ENCODE peak calls at places on chromosome 7, in four cellular contexts. Y is WTC11, B is K562, E is GM12878. S is an unnamed sample.

GRCh38 chr7:159070422-159071148 is 74.1 kb downstream of the VIPR2 start:
- DNase-seq in Y (no peak), E (no peak), B (no peak), S (no peak)

GRCh38 chr7:102431617-102432298 is 1.6 kb upstream of the ORAI2 start:
- DNase-seq in E (no peak), Y (no peak), B (peak; percentile 29), S (no peak)

GRCh38 chr7:157737151-157738063 is 400.6 kb downstream of the DNAJB6 start:
- DNase-seq in E (no peak), B (no peak), Y (no peak), S (no peak)

GRCh38 chr7:152313879-152314604 is 121.8 kb downstream of the KMT2C start:
- DNase-seq in B (peak; percentile 74), Y (no peak), E (no peak), S (peak; percentile 55)

GRCh38 chr7:1999278-1999984 is 233.3 kb downstream of the MAD1L1 start:
- DNase-seq in E (no peak), B (no peak), Y (no peak), S (no peak)

GRCh38 chr7:145031162-145031561 is 195.3 kb upstream of the TPK1 start:
- DNase-seq in Y (no peak), E (no peak), B (no peak), S (no peak)

GRCh38 chr7:41247128-41247865 is 455.6 kb downstream of the INHBA start:
- DNase-seq in E (no peak), Y (no peak), B (no peak), S (no peak)

GRCh38 chr7:11895352-11895751 is 63.4 kb upstream of the THSD7A start:
- DNase-seq in Y (no peak), E (no peak), B (no peak), S (peak; percentile 6)

GRCh38 chr7:25759281-25759680 is 392.7 kb upstream of the NFE2L3 start:
- DNase-seq in E (no peak), Y (no peak), B (no peak), S (no peak)

GRCh38 chr7:18457832-18458231 is 37.7 kb upstream of the HDAC9 start:
- DNase-seq in B (no peak), E (no peak), Y (no peak), S (no peak)

GRCh38 chr7:150399861-150400778 is 21.0 kb downstream of the ZNF775 start:
- DNase-seq in B (peak; percentile 79), Y (peak; percentile 10), E (no peak), S (peak; percentile 72)

GRCh38 chr7:102321351-102322201 is 34.7 kb downstream of the SPDYE6 start:
- DNase-seq in Y (peak; percentile 74), E (no peak), B (peak; percentile 56), S (peak; percentile 46)

GRCh38 chr7:361680-362415 is 71.9 kb downstream of the FOXL3 start:
- DNase-seq in B (no peak), Y (no peak), E (no peak), S (no peak)

GRCh38 chr7:7739718-7740355 is 21.4 kb upstream of the RPA3 start:
- DNase-seq in E (no peak), B (no peak), Y (no peak), S (no peak)

GRCh38 chr7:42237891-42238531 is 1.0 kb upstream of the GLI3 start:
- DNase-seq in B (peak; percentile 26), Y (peak; percentile 79), E (no peak), S (no peak)

GRCh38 chr7:143205560-143206293 is 16.1 kb upstream of the TAS2R40 start:
- DNase-seq in E (peak; percentile 47), Y (no peak), B (no peak), S (no peak)

GRCh38 chr7:23315366-23315765 is 16.2 kb downstream of the MALSU1 start:
- DNase-seq in B (no peak), Y (no peak), E (no peak), S (no peak)

GRCh38 chr7:100013328-100013676 is 2.1 kb upstream of the ZKSCAN1 start:
- DNase-seq in Y (no peak), E (no peak), B (no peak), S (no peak)
- TF ChIP-seq USF1 in Y (no peak), E (no peak), B (no peak), S (no peak)

GRCh38 chr7:94351703-94352102 is 43.0 kb upstream of the COL1A2 start:
- DNase-seq in B (no peak), Y (no peak), E (no peak), S (no peak)

GRCh38 chr7:94348142-94348541 is 46.6 kb upstream of the COL1A2 start:
- DNase-seq in Y (no peak), E (no peak), B (no peak), S (peak; percentile 34)

GRCh38 chr7:94354950-94355349 is 39.7 kb upstream of the COL1A2 start:
- DNase-seq in E (no peak), B (no peak), Y (no peak), S (no peak)

GRCh38 chr7:94352854-94353253 is 41.8 kb upstream of the COL1A2 start:
- DNase-seq in B (no peak), Y (no peak), E (no peak), S (no peak)

DNA sequence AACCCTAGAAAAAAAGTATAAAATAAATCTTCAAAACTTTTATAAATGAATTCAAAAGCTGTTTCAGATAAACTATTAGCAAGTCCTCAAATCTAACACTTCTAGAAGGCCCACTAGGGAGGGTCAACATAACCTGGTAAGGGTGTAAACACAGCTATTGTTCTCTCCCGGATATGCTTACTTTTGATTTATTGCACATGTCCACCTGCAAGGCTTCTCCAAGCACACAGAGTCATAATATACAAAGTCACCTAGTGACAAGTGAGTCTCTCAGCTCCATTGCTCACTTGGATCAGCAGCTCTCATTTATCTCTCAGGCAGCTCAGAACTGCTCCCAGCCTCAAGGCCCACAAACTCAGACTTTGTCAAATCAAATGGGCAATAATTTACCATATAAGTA is 44.0 kb upstream of the COL1A2 start:
- DNase-seq in B (no peak), Y (no peak), E (no peak), S (no peak)
- TF ChIP-seq USF1 in B (no peak), Y (no peak), E (no peak), S (no peak)

GRCh38 chr7:131774419-131775220 is 218.2 kb upstream of the PODXL start:
- DNase-seq in Y (peak; percentile 37), B (no peak), E (no peak), S (no peak)
- TF ChIP-seq USF1 in Y (no peak), B (no peak), E (no peak), S (no peak)

GRCh38 chr7:74655324-74655723 is 2.2 kb upstream of the GTF2I start:
- DNase-seq in B (no peak), Y (no peak), E (no peak), S (no peak)
- TF ChIP-seq USF1 in B (no peak), Y (no peak), E (no peak), S (no peak)

GRCh38 chr7:140719711-140720110 is 23.2 kb downstream of the NDUFB2 start:
- DNase-seq in B (no peak), Y (no peak), E (peak; percentile 11), S (no peak)
- TF ChIP-seq USF1 in B (no peak), Y (no peak), E (no peak), S (no peak)

GRCh38 chr7:94067506-94067905 is 63.4 kb upstream of the BET1 start:
- DNase-seq in Y (no peak), E (no peak), B (no peak), S (no peak)
- TF ChIP-seq USF1 in Y (no peak), E (no peak), B (no peak), S (no peak)

GRCh38 chr7:78510580-78511188 is 712.1 kb downstream of the PHTF2 start:
- DNase-seq in E (no peak), B (no peak), Y (peak; percentile 55), S (peak; percentile 57)
- TF ChIP-seq USF1 in E (no peak), B (no peak), Y (no peak), S (no peak)